ENCODE peak calls at places on chromosomes 3 and 15, in six cellular contexts. H is upper lobe of left lung, I is transverse colon, B is fibroblast of pulmonary artery, F is tibial nerve, E is epithelial cell of esophagus. T is an unnamed sample.

GRCh38 chr15:81511160-81511559 is 137.1 kb upstream of the TMC3 start:
- DNase-seq in F (no peak), H (no peak), E (peak; percentile 40), B (no peak), I (no peak), T (no peak)

GRCh38 chr3:144665567-144666053 is 694.0 kb downstream of the DIPK2A start:
- DNase-seq in F (no peak), E (no peak), B (no peak), I (no peak), H (no peak), T (no peak)

GRCh38 chr3:46692566-46692983 is 904 bp downstream of the ALS2CL start:
- DNase-seq in H (peak; percentile 96), B (no peak), I (peak; percentile 92), F (no peak), E (peak; percentile 98), T (no peak)

GRCh38 chr15:50234764-50235163 is 30.8 kb downstream of the HDC start:
- DNase-seq in F (no peak), H (no peak), E (peak; percentile 49), I (no peak), B (no peak), T (no peak)

GRCh38 chr15:90860942-90861675 is 7.3 kb upstream of the FURIN start:
- DNase-seq in F (no peak), I (no peak), B (no peak), H (no peak), E (peak; percentile 87), T (no peak)

GRCh38 chr3:10309736-10310135 is 11.2 kb downstream of the SEC13 start:
- DNase-seq in H (no peak), E (no peak), B (peak; percentile 78), F (no peak), I (no peak), T (no peak)

GRCh38 chr3:175108012-175108411 is 248.9 kb downstream of the NAALADL2 start:
- DNase-seq in B (no peak), I (no peak), F (no peak), H (no peak), E (no peak), T (no peak)

GRCh38 chr3:195117978-195118581 is 152.9 kb downstream of the XXYLT1 start:
- DNase-seq in E (peak; percentile 84), H (no peak), B (no peak), F (no peak), I (peak; percentile 56), T (no peak)

GRCh38 chr3:111761309-111761795 is 97.7 kb upstream of the PHLDB2 start:
- DNase-seq in F (no peak), I (no peak), E (peak; percentile 99), H (no peak), B (peak; percentile 59), T (peak; percentile 7)

GRCh38 chr3:188978772-188979171 is 193.0 kb upstream of the TPRG1 start:
- DNase-seq in B (peak; percentile 42), I (no peak), H (no peak), E (peak; percentile 55), F (peak; percentile 46), T (no peak)

GRCh38 chr3:188901671-188902331 is 270.0 kb upstream of the TPRG1 start:
- DNase-seq in E (no peak), I (no peak), H (no peak), B (no peak), F (no peak), T (no peak)

GRCh38 chr15:66099950-66100671 is 153.4 kb downstream of the MEGF11 start:
- DNase-seq in E (no peak), F (no peak), I (no peak), B (no peak), H (no peak), T (no peak)

GRCh38 chr3:196650740-196651311 is 11.3 kb downstream of the NRROS start:
- DNase-seq in B (peak; percentile 99), F (peak; percentile 64), H (peak; percentile 67), E (peak; percentile 95), I (no peak), T (no peak)

GRCh38 chr3:40584625-40585189 is 59.9 kb downstream of the ZNF621 start:
- DNase-seq in B (peak; percentile 85), H (peak; percentile 83), F (peak; percentile 86), I (peak; percentile 85), E (peak; percentile 73), T (peak; percentile 73)

GRCh38 chr3:74651239-74651638 is 36.8 kb upstream of the CNTN3 start:
- DNase-seq in H (no peak), I (no peak), B (peak; percentile 65), F (no peak), E (no peak), T (no peak)

GRCh38 chr3:155031191-155031590 is 48.9 kb upstream of the MME start:
- DNase-seq in B (peak; percentile 88), E (no peak), I (no peak), H (no peak), F (no peak), T (no peak)

GRCh38 chr3:57110797-57111196 is 50.3 kb downstream of the SPATA12 start:
- DNase-seq in I (no peak), H (no peak), F (no peak), B (no peak), E (no peak), T (no peak)

GRCh38 chr15:45228931-45229330 is 23.1 kb upstream of the SLC28A2 start:
- DNase-seq in H (no peak), I (no peak), B (no peak), F (no peak), E (peak; percentile 6), T (no peak)

GRCh38 chr3:66029014-66029413 is 9.7 kb downstream of the MAGI1 start:
- DNase-seq in H (no peak), F (no peak), B (no peak), E (no peak), I (peak; percentile 10), T (no peak)

GRCh38 chr15:84582583-84583157 is 18.1 kb upstream of the ZSCAN2 start:
- DNase-seq in F (no peak), H (no peak), E (peak; percentile 28), I (no peak), B (no peak), T (no peak)

DNA sequence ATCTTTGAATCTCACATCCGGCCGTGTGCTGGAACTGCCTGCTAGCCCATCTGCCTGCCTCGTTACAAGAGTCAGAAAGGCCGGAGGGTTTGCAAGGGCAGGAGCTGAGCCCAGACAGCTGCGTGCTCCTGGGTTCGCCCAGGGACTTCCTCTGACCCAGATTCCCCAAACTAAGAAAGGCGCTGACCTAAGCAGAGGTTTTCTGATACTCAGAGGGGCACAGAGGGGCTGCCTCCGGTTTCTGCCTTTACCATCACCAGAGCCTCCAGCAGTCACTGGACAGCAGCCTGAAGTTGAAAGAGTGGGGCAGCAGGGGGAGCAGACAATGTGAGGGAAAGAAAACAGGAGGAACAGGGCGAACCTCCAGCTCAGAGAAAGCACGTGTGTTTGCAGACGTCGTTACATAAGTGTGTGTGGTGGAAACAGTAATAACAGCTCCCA is 33.4 kb upstream of the RAD18 start:
- DNase-seq in E (no peak), I (no peak), F (peak; percentile 60), B (peak; percentile 40), H (no peak), T (no peak)
- TF ChIP-seq CTCF in E (no peak), I (peak; percentile 22), F (peak; percentile 8), B (peak; percentile 27), H (no peak), T (no peak)

DNA sequence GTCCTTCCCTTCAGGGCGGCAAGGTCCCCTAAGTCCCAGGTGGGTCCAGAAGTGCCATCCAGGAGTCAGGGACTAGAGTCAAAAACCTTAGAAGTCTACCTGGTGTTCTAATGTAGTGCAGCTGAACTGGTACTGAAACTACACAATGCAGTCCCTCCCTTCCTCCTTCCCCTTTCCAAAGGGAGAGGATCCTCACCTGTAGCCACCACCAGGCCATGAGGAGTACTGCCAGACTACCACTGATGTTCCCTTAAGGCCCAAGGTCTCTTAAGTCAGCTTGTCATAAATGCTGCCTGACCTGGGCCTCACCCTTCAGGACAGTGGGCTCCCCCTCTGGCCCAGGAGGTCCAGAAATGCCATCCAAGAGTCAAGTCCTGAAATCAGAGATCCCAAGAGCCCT is 98.9 kb downstream of the ULK4 start:
- DNase-seq in H (no peak), F (no peak), I (no peak), B (no peak), E (peak; percentile 39), T (no peak)
- TF ChIP-seq CTCF in H (no peak), F (no peak), I (no peak), B (peak; percentile 2), E (peak; percentile 49), T (no peak)

GRCh38 chr15:71072423-71072822 is 42.8 kb upstream of the THSD4 start:
- DNase-seq in I (no peak), B (no peak), F (no peak), H (no peak), E (no peak), T (no peak)

GRCh38 chr15:71066983-71067382 is 48.3 kb upstream of the THSD4 start:
- DNase-seq in B (peak; percentile 92), H (no peak), F (no peak), E (peak; percentile 81), I (no peak), T (no peak)

GRCh38 chr15:71071529-71071928 is 43.7 kb upstream of the THSD4 start:
- DNase-seq in H (no peak), I (no peak), B (no peak), E (no peak), F (no peak), T (no peak)

DNA sequence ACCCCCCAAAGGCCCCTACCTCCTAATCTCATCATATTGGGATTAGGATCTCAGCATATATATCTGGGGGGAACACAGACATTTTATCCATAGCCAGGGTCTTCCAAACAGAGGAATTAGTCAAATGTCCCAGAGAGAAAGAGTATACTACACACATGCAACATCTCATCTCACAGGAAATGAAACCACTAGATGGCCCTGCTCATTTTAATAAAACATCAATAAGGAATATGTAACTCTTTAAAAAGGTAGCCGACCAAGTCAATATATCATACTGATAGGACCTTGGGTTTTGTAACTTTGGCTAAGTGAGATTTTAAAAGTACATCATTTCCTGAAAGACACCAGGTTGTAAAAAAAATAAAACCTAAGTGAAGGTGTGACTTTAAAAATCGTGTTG is 45.6 kb upstream of the THSD4 start:
- DNase-seq in F (no peak), B (no peak), H (no peak), E (no peak), I (no peak), T (no peak)
- TF ChIP-seq CTCF in F (no peak), B (no peak), H (no peak), E (no peak), I (no peak), T (no peak)

DNA sequence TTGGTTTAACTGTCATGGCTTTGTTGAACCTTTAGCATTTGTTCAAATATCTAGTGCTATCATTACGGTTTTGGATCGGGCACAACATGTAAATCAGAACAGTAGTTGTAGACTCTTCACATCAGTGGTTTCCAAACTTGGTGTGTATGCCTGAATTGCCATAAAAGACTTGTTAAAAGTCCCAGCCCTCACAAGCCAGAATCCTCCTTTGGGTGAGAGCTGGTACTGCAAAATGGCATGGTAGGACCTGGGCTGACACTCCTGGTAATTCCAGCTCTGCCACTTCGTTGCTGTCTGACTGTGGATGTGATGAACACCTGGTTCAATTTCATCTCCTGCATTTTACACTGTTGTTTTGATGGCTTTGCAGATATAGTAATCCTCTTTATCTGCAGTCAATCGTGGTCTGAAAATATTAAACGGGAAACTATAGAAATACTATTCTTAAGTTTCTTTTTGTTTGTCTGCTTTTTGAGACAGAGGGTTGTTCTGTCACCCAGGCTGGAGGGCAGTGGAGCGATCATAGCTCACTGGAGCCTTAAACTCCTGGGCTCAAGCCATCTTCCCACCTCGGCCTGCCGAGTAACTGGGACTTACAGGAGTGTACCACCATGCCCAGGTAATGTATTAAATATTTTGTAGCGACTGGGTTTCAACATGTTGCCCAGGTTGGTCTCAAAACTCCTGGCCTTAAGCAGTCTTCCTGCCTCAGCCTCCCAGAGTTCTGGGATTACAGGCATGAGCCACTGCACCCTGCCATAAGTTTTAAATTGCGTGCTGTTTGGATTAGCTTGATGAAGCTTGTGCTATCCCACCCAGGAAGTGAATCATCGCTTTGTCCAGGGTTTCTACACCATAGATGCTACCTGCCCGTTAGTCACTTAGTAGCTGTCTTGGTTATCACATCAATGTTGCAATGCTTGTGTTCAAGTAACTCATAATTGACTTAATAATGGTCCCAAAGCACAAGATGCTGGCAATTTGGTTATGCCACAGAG is 61.6 kb downstream of the RAB7A start:
- DNase-seq in H (no peak), E (peak; percentile 99), F (no peak), B (peak; percentile 71), I (peak; percentile 36), T (no peak)
- TF ChIP-seq CTCF in H (no peak), E (peak; percentile 77), F (no peak), B (peak; percentile 35), I (peak; percentile 48), T (peak; percentile 12)